ENCODE peak calls at places on chromosomes 6 and 20, in eight cellular contexts. N is osteocyte, Y is PC-3, E is choroid plexus epithelial cell, K is WTC11, Q is gastrocnemius medialis, O is endothelial cell, H is mesothelial cell of epicardium. U is an unnamed sample.

GRCh38 chr20:14193885-14194284 is 143.5 kb downstream of the FLRT3 start:
- DNase-seq in E (peak; percentile 21), Q (no peak), H (no peak), O (no peak), N (no peak), Y (peak; percentile 28), K (no peak), U (no peak)

GRCh38 chr20:45405566-45406259 is 2.4 kb upstream of the DBNDD2 start:
- DNase-seq in O (no peak), E (no peak), N (peak; percentile 81), Q (no peak), K (peak; percentile 47), Y (peak; percentile 71), H (no peak), U (no peak)

GRCh38 chr6:87105823-87106222 is 10.9 kb upstream of the CGA start:
- DNase-seq in K (no peak), H (no peak), N (no peak), E (peak; percentile 52), Q (no peak), Y (no peak), O (no peak), U (no peak)

GRCh38 chr6:41440958-41441357 is 105.2 kb upstream of the FOXP4 start:
- DNase-seq in N (no peak), E (no peak), H (no peak), Q (no peak), O (no peak), K (no peak), Y (no peak), U (no peak)

GRCh38 chr6:47428746-47429664 is 48.6 kb upstream of the CD2AP start:
- DNase-seq in K (peak; percentile 62), O (no peak), Q (no peak), H (no peak), E (no peak), Y (no peak), N (no peak), U (no peak)

GRCh38 chr6:116876107-116876506 is 935 bp upstream of the RFX6 start:
- DNase-seq in K (no peak), E (no peak), Q (no peak), H (no peak), O (no peak), N (no peak), Y (no peak), U (no peak)

GRCh38 chr6:13068558-13069210 is 259.7 kb downstream of the TBC1D7 start:
- DNase-seq in Q (no peak), K (no peak), N (no peak), H (no peak), O (peak; percentile 7), Y (no peak), E (no peak), U (no peak)

GRCh38 chr20:50224553-50225255 is 34.1 kb downstream of the CEBPB start:
- DNase-seq in E (peak; percentile 93), O (no peak), Y (no peak), K (peak; percentile 28), H (no peak), Q (peak; percentile 74), N (no peak), U (no peak)

GRCh38 chr20:37345339-37346231 is at the start of gene SRC:
- DNase-seq in E (peak; percentile 64), K (peak; percentile 79), Q (peak; percentile 38), O (peak; percentile 58), H (peak; percentile 80), Y (peak; percentile 73), N (peak; percentile 92), U (peak; percentile 56)

GRCh38 chr20:2801459-2801728 is 967 bp upstream of the CPXM1 start:
- DNase-seq in E (no peak), Y (no peak), H (no peak), K (no peak), O (no peak), Q (no peak), N (no peak), U (no peak)

GRCh38 chr20:2799271-2799670 is 1.2 kb downstream of the CPXM1 start:
- DNase-seq in H (no peak), O (no peak), Y (no peak), K (no peak), E (no peak), Q (no peak), N (no peak), U (no peak)

GRCh38 chr20:2799688-2800589 is 488 bp downstream of the CPXM1 start:
- DNase-seq in N (no peak), E (no peak), K (peak; percentile 39), O (no peak), H (no peak), Y (no peak), Q (no peak), U (no peak)

GRCh38 chr20:2798814-2799213 is 1.6 kb downstream of the CPXM1 start:
- DNase-seq in Q (no peak), H (no peak), N (no peak), Y (no peak), K (no peak), O (no peak), E (peak; percentile 59), U (no peak)

DNA sequence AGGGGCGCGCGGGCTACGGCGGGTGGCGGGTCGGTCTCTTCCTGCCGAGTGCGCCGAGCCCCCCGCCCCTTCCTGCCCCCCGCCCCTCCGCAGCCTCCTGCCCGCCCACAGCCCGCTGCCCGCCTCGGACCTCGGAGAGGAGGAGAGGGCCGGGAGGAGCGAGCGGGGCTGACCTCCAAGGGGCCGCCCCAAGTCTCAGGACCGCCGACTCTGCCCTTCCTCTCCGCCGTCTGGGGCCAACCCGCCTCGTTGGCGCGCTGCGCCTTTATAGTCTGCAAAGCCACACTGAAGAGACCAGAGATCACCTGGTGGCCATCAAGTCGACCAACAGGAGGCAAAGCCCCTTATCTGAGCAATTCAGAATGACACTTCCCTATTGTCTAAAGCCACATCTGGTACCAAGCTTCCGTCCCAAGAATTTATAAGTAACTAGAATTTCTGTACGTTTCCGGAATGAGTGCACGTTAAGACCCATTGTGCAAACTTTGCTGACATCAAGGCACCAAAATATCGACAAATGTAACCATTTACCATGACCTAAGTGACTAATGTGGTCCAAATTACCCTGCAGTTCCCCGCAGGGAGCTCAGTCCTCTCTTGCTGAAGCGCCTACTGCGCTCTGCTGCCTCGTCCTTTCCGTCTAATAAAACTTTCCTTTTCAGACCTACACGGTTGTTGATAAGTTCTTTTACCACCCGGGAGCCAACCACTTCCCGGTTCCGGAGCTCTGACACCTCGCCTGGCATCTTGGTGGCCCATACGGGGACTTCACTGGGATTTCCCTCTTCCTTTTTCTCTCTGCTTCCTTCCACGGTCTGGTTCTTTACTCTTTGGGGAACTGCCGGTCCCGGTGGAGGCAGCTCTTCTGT is at the start of gene CPXM1:
- DNase-seq in Q (no peak), K (peak; percentile 77), H (no peak), N (no peak), O (peak; percentile 74), Y (no peak), E (no peak), U (no peak)
- TF ChIP-seq CTCF in Q (no peak), K (no peak), H (no peak), N (peak; percentile 28), O (peak; percentile 26), Y (no peak), E (peak; percentile 1), U (no peak)

GRCh38 chr6:168674595-168674994 is 233.6 kb downstream of the SMOC2 start:
- DNase-seq in Y (no peak), Q (no peak), O (no peak), E (no peak), H (no peak), K (no peak), N (no peak), U (no peak)

GRCh38 chr6:168667428-168667805 is 226.4 kb downstream of the SMOC2 start:
- DNase-seq in Y (no peak), H (no peak), O (no peak), K (no peak), E (no peak), N (no peak), Q (no peak), U (no peak)

GRCh38 chr6:168671863-168672546 is 231.0 kb downstream of the SMOC2 start:
- DNase-seq in O (no peak), N (no peak), E (no peak), K (no peak), Q (no peak), H (no peak), Y (no peak), U (no peak)

GRCh38 chr6:168670386-168670985 is 229.5 kb downstream of the SMOC2 start:
- DNase-seq in O (no peak), H (no peak), Q (no peak), E (no peak), Y (no peak), N (peak; percentile 75), K (no peak), U (no peak)

GRCh38 chr6:168671028-168671862 is 230.3 kb downstream of the SMOC2 start:
- DNase-seq in E (no peak), N (peak; percentile 71), Q (no peak), O (no peak), H (no peak), K (no peak), Y (no peak), U (no peak)
- TF ChIP-seq CTCF in E (no peak), N (no peak), Q (no peak), O (no peak), H (no peak), K (no peak), Y (no peak), U (no peak)

GRCh38 chr20:36273414-36274247 is 32.5 kb upstream of the DLGAP4 start:
- DNase-seq in K (no peak), E (peak; percentile 45), O (no peak), N (peak; percentile 77), Y (peak; percentile 66), Q (no peak), H (peak; percentile 31), U (no peak)
- TF ChIP-seq CTCF in K (no peak), E (peak; percentile 67), O (no peak), N (peak; percentile 42), Y (peak; percentile 72), Q (no peak), H (no peak), U (no peak)

DNA sequence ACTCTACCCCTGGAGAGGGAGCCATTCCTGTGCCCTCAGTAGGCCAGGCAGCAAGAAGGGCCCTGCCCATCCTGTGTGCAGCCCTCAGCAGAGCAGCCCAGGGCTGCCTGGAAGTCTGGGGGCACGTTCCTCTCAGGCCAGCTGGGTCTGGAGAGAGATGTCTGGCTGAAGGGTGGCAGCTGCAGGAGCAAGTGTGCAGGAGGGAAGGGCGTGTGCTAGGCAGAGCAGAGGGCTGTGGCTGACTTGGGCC is 62.7 kb downstream of the NOL4L start:
- DNase-seq in N (no peak), H (no peak), K (no peak), Q (no peak), E (no peak), Y (no peak), O (no peak), U (no peak)
- TF ChIP-seq CTCF in N (no peak), H (no peak), K (no peak), Q (no peak), E (no peak), Y (no peak), O (no peak), U (no peak)

GRCh38 chr6:81241717-81242116 is 510.8 kb downstream of the TENT5A start:
- DNase-seq in E (peak; percentile 83), H (no peak), K (no peak), O (no peak), Y (peak; percentile 52), Q (no peak), N (no peak), U (no peak)
- TF ChIP-seq CTCF in E (peak; percentile 65), H (no peak), K (peak; percentile 26), O (peak; percentile 35), Y (peak; percentile 62), Q (no peak), N (peak; percentile 64), U (no peak)

U was measured in activated B cell treated with CpG ODN at 0.5 μM for 24 hours.